ENCODE peak calls at places on chromosome 7, in five cellular contexts. C is foreskin fibroblast, Y is neural progenitor cell, A is HFF-Myc, U is fibroblast of pulmonary artery. V is an unnamed sample.

GRCh38 chr7:157501576-157501975 is 164.8 kb downstream of the DNAJB6 start:
- DNase-seq in C (no peak), Y (no peak), U (no peak), A (no peak), V (no peak)

GRCh38 chr7:94264756-94265155 is 129.9 kb upstream of the COL1A2 start:
- DNase-seq in A (no peak), Y (peak), U (no peak), C (peak), V (no peak)

GRCh38 chr7:104845541-104845940 is 168.5 kb upstream of the KMT2E start:
- DNase-seq in C (no peak), A (no peak), Y (no peak), U (no peak), V (no peak)

GRCh38 chr7:64655811-64656210 is 10.1 kb upstream of the ZNF107 start:
- DNase-seq in U (no peak), Y (no peak), A (no peak), C (no peak), V (no peak)

GRCh38 chr7:74365320-74366022 is 76.3 kb downstream of the CLIP2 start:
- DNase-seq in A (peak), C (peak), Y (peak), U (peak), V (peak)

GRCh38 chr7:16428182-16428581 is 6.8 kb upstream of the CRPPA start:
- DNase-seq in A (no peak), C (no peak), U (no peak), Y (no peak), V (no peak)

GRCh38 chr7:65980478-65981250 is 1.3 kb downstream of the GUSB start:
- DNase-seq in A (no peak), U (no peak), Y (no peak), C (peak), V (no peak)

GRCh38 chr7:47328392-47329319 is 253.3 kb downstream of the TNS3 start:
- DNase-seq in C (no peak), A (no peak), Y (no peak), U (no peak), V (peak)

GRCh38 chr7:36127075-36127740 is 25.8 kb upstream of the EEPD1 start:
- DNase-seq in U (peak), Y (no peak), A (no peak), C (no peak), V (no peak)

GRCh38 chr7:5643280-5643679 is 138.2 kb downstream of the RNF216 start:
- DNase-seq in A (no peak), U (peak), C (no peak), Y (no peak), V (no peak)

GRCh38 chr7:95811846-95812445 is 39.6 kb downstream of the DYNC1I1 start:
- DNase-seq in U (no peak), C (peak), Y (no peak), A (peak), V (no peak)

GRCh38 chr7:156334636-156335035 is 305.9 kb upstream of the RNF32 start:
- DNase-seq in U (no peak), Y (no peak), A (no peak), C (no peak), V (no peak)

GRCh38 chr7:107404740-107405537 is 64.9 kb upstream of the GPR22 start:
- DNase-seq in U (no peak), A (no peak), Y (peak), C (no peak), V (no peak)

GRCh38 chr7:47458057-47458456 is 123.9 kb downstream of the TNS3 start:
- DNase-seq in A (peak), Y (no peak), U (peak), C (peak), V (no peak)

GRCh38 chr7:44967571-44968446 is 11.0 kb downstream of the MYO1G start:
- DNase-seq in A (no peak), Y (peak), C (peak), U (peak), V (no peak)

GRCh38 chr7:30134523-30135270 is at the start of gene MTURN:
- DNase-seq in Y (peak), A (no peak), U (peak), C (peak), V (peak)

DNA sequence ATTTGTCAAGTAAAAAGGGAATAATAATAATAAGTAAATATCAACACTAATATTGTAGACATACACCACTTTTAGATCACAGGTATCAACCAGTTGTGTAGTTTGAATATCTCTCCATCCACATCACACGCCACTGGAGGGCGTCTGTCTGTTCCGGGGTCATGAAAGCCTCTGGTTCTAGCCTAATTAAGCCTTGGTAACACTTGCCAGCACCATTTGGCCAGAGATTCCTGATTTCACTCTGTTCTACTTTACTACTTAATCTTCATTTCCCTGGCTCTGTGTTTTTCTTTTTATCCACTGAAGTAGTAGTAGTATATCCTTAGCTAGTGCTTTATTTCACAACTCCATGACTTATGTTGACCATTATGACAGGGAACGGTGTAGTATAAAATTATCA is 285.6 kb upstream of the POM121L12 start:
- DNase-seq in A (no peak), C (no peak), Y (peak), U (no peak), V (no peak)
- TF ChIP-seq CTCF in A (no peak), C (no peak), Y (peak), U (no peak), V (peak)

GRCh38 chr7:99614495-99614894 is 2.3 kb upstream of the ZSCAN25 start:
- DNase-seq in C (no peak), Y (no peak), U (no peak), A (no peak), V (no peak)

GRCh38 chr7:99618726-99619125 is 2.0 kb downstream of the ZSCAN25 start:
- DNase-seq in U (no peak), Y (no peak), A (peak), C (peak), V (no peak)

GRCh38 chr7:99617187-99617781 is 538 bp downstream of the ZSCAN25 start:
- DNase-seq in U (no peak), C (no peak), Y (peak), A (no peak), V (no peak)

GRCh38 chr7:99616359-99617186 is at the start of gene ZSCAN25:
- DNase-seq in Y (peak), A (peak), U (peak), C (peak), V (peak)

DNA sequence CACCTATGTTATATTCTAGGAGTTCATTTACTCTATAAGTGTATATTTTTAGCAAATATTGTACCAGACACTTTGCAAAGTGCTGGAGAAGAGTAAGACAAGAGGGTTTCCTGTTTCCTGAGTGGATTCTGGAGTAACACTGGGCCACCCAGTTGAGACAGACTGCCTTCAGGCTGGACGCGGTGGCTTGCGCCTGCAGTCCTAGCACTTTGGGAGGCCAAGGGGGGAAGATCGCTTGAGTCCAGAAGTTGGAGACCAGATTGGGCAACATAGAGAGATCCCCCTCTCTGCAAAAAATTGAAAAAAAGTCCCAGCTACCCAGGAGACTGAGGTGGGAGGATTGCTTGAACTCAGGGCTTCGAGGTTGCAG is 772 bp upstream of the ZSCAN25 start:
- DNase-seq in Y (no peak), U (no peak), C (no peak), A (no peak), V (no peak)
- TF ChIP-seq CTCF in Y (no peak), U (no peak), C (no peak), A (no peak), V (no peak)

GRCh38 chr7:3649678-3650445 is 348.8 kb downstream of the SDK1 start:
- DNase-seq in C (peak), Y (no peak), A (no peak), U (peak), V (no peak)

GRCh38 chr7:3648276-3648675 is 347.2 kb downstream of the SDK1 start:
- DNase-seq in A (no peak), U (no peak), Y (no peak), C (peak), V (no peak)

GRCh38 chr7:3650844-3651243 is 349.8 kb downstream of the SDK1 start:
- DNase-seq in C (peak), A (no peak), U (no peak), Y (no peak), V (no peak)

DNA sequence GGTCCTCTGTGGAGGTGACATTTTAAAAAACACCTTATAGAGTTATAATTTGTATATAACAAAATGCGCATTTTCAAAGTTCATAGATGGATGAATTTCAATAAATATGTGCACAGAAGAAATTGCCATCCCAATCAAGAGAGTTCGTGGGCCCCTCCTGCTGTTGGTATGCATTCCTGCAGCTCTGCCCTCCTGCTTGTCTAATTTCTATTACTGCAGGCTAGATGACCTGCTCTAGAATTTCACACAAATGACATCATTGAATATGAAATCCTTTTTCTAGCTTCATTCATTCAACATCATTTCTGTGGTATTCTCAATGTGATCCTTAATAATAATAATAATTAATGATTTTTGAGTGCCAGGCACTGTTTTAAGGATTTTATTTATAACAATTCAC is 348.2 kb downstream of the SDK1 start:
- DNase-seq in C (peak), Y (no peak), U (peak), A (no peak), V (no peak)
- TF ChIP-seq CTCF in C (no peak), Y (peak), U (peak), A (no peak), V (no peak)

GRCh38 chr7:28405662-28406061 is 6.7 kb upstream of the CREB5 start:
- DNase-seq in C (peak), Y (no peak), A (peak), U (peak), V (no peak)
- TF ChIP-seq CTCF in C (no peak), Y (no peak), A (no peak), U (no peak), V (no peak)

GRCh38 chr7:51789494-51789893 is 472.9 kb upstream of the COBL start:
- DNase-seq in Y (peak), A (no peak), U (no peak), C (no peak), V (no peak)
- TF ChIP-seq CTCF in Y (peak), A (no peak), U (no peak), C (no peak), V (no peak)

GRCh38 chr7:24290004-24290641 is 6.1 kb downstream of the NPY start:
- DNase-seq in A (no peak), Y (peak), U (peak), C (peak), V (no peak)
- TF ChIP-seq CTCF in A (peak), Y (peak), U (peak), C (no peak), V (no peak)

GRCh38 chr7:154693646-154694045 is 309.3 kb downstream of the PAXIP1 start:
- DNase-seq in C (no peak), Y (no peak), U (no peak), A (no peak), V (no peak)
- TF ChIP-seq CTCF in C (no peak), Y (peak), U (no peak), A (no peak), V (no peak)

GRCh38 chr7:149460493-149461330 is at the start of gene ZNF777:
- DNase-seq in A (peak), C (peak), U (peak), Y (peak), V (peak)
- TF ChIP-seq CTCF in A (peak), C (peak), U (peak), Y (peak), V (peak)

DNA sequence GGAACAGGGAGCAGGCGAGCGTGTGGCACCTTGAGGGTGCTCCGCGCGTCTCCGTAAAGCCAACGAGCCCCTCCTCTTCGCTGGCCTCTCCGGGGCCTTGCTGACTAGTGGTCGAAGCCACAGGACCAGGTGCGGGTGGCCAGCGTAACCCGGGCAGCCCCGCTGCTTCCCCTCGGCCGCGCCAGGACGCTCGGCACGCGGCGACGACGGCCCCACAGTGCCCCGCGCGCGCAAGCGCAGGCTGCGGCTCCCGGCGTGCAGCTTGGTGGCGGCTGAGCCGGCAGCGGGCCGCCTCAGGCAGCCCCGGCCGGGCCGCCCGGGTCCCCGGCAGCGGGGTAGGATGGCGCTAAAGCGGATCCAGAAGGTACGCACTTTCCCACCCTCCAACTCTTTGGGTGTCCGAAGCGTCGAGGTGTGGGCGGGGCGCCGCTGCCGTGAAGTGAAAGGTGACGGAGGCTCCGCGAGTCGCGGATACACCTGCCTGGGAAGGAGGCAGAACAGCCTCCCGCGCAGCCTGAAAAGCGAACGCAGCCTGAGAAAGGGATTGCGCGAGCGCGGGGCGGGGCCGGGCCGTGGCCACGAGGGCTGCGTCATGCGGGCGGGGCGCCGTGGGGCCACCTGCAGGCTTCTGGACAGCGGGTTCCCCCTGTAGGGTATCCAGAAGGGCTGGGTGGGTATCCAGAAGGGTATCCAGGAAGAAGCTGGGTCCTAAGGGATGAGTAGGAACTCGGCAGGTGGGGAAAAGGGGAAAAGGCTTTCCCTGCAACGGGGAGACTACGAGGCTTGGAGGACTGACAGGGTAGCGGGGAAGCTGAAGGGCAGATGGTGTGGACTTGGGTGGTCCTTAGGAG is at the start of gene UBE2D4:
- DNase-seq in Y (peak), C (peak), A (no peak), U (peak), V (peak)
- TF ChIP-seq CTCF in Y (no peak), C (peak), A (no peak), U (no peak), V (no peak)